ENCODE peak calls at places on chromosome 20, in nine cellular contexts. G is T-helper 2 cell; D is smooth muscle cell of the brain vasculature; C is amniotic stem cell; P is A549; X is activated CD4-positive, alpha-beta T cell treated with anti-CD3 and anti-CD28 coated beads, Interleukin-2, amount 50 U/mL, for 4 hours; H is fibroblast of pulmonary artery; Z is effector CD8-positive, alpha-beta T cell; U is fibroblast of lung. W is an unnamed sample.

GRCh38 chr20:45395114-45395415 is 13.0 kb upstream of the DBNDD2 start:
- DNase-seq in H (no peak), P (no peak), C (no peak), X (no peak), D (no peak), U (no peak), Z (no peak), G (no peak), W (no peak)

GRCh38 chr20:24987873-24988835 is 4.4 kb downstream of the APMAP start:
- DNase-seq in H (no peak), G (no peak), U (no peak), P (no peak), X (no peak), D (no peak), C (no peak), Z (no peak), W (no peak)

GRCh38 chr20:57380081-57380750 is 11.0 kb upstream of the RBM38 start:
- DNase-seq in C (no peak), P (no peak), U (no peak), D (no peak), H (no peak), G (no peak), Z (no peak), X (no peak), W (no peak)

GRCh38 chr20:19964289-19965263 is 52.6 kb upstream of the NAA20 start:
- DNase-seq in P (peak; percentile 78), G (no peak), Z (no peak), U (peak; percentile 86), D (no peak), C (peak; percentile 58), X (no peak), H (peak; percentile 92), W (no peak)

GRCh38 chr20:8807480-8808179 is 261.3 kb upstream of the PLCB4 start:
- DNase-seq in D (no peak), X (no peak), U (no peak), Z (no peak), P (no peak), C (no peak), H (no peak), G (no peak), W (no peak)

GRCh38 chr20:45892828-45893500 is 1.8 kb downstream of the CTSA start:
- DNase-seq in X (no peak), U (no peak), Z (no peak), P (no peak), C (no peak), D (no peak), H (no peak), G (no peak), W (no peak)

GRCh38 chr20:53652859-53653520 is 59.4 kb upstream of the ZNF217 start:
- DNase-seq in U (no peak), G (no peak), Z (no peak), D (no peak), C (no peak), X (no peak), H (no peak), P (no peak), W (no peak)

GRCh38 chr20:53676987-53677386 is 83.3 kb upstream of the ZNF217 start:
- DNase-seq in Z (no peak), D (no peak), C (no peak), P (no peak), X (no peak), G (no peak), U (no peak), H (no peak), W (no peak)

GRCh38 chr20:52313335-52313963 is 121.9 kb upstream of the ZFP64 start:
- DNase-seq in U (peak; percentile 48), G (no peak), Z (no peak), D (no peak), X (no peak), P (peak; percentile 23), C (no peak), H (peak; percentile 60), W (no peak)

GRCh38 chr20:45049904-45050471 is 50.9 kb downstream of the KCNS1 start:
- DNase-seq in H (no peak), U (no peak), Z (no peak), G (no peak), C (no peak), X (no peak), P (no peak), D (no peak), W (no peak)

GRCh38 chr20:51419646-51420045 is 122.9 kb downstream of the NFATC2 start:
- DNase-seq in U (no peak), H (no peak), X (no peak), G (no peak), D (no peak), C (no peak), Z (no peak), P (no peak), W (no peak)

GRCh38 chr20:29299811-29300578 is 1957.5 kb upstream of the DEFB115 start:
- DNase-seq in U (no peak), D (no peak), P (no peak), X (no peak), H (no peak), Z (no peak), C (no peak), G (no peak), W (no peak)

GRCh38 chr20:6588296-6588695 is 179.2 kb upstream of the BMP2 start:
- DNase-seq in C (no peak), P (no peak), U (peak; percentile 62), D (no peak), Z (no peak), X (no peak), G (no peak), H (peak; percentile 41), W (no peak)

GRCh38 chr20:542777-543368 is 717 bp downstream of the CSNK2A1 start:
- DNase-seq in G (no peak), D (no peak), U (no peak), P (peak; percentile 63), X (peak; percentile 4), C (no peak), Z (peak; percentile 5), H (no peak), W (no peak)

GRCh38 chr20:48283470-48284110 is 498.3 kb upstream of the SULF2 start:
- DNase-seq in H (peak; percentile 97), D (peak; percentile 87), P (no peak), Z (no peak), G (no peak), U (peak; percentile 99), X (no peak), C (peak; percentile 31), W (no peak)

GRCh38 chr20:6395695-6396094 is 272.9 kb upstream of the FERMT1 start:
- DNase-seq in U (peak; percentile 9), X (no peak), C (no peak), D (peak; percentile 29), Z (no peak), G (no peak), H (peak; percentile 28), P (no peak), W (no peak)

GRCh38 chr20:57872816-57873409 is 163.1 kb upstream of the PMEPA1 start:
- DNase-seq in X (no peak), G (no peak), H (no peak), U (no peak), C (no peak), D (no peak), P (no peak), Z (no peak), W (no peak)

GRCh38 chr20:5535211-5535756 is 214.9 kb upstream of the SHLD1 start:
- DNase-seq in G (no peak), U (peak; percentile 75), D (no peak), H (peak; percentile 98), C (no peak), X (no peak), P (no peak), Z (no peak), W (no peak)

GRCh38 chr20:36270744-36271638 is 34.7 kb downstream of the AAR2 start:
- DNase-seq in C (no peak), Z (no peak), H (no peak), U (no peak), P (no peak), D (no peak), G (no peak), X (no peak), W (no peak)

GRCh38 chr20:36118372-36118771 is 36.2 kb upstream of the EPB41L1 start:
- DNase-seq in Z (no peak), X (no peak), D (no peak), U (no peak), C (no peak), P (no peak), H (no peak), G (no peak), W (no peak)

GRCh38 chr20:24657211-24657610 is 187.8 kb downstream of the SYNDIG1 start:
- DNase-seq in D (peak; percentile 59), C (no peak), X (no peak), G (no peak), U (peak; percentile 65), H (peak; percentile 22), Z (no peak), P (peak; percentile 38), W (no peak)

GRCh38 chr20:10309326-10309725 is 90.7 kb downstream of the SNAP25 start:
- DNase-seq in Z (no peak), D (peak; percentile 55), G (no peak), P (peak; percentile 46), C (peak; percentile 60), H (peak; percentile 88), U (peak; percentile 99), X (no peak), W (no peak)

GRCh38 chr20:49418832-49419231 is 63.6 kb downstream of the KCNB1 start:
- DNase-seq in X (no peak), P (no peak), H (no peak), G (no peak), U (no peak), D (no peak), Z (no peak), C (no peak), W (no peak)

GRCh38 chr20:35085477-35086225 is 7.0 kb downstream of the TRPC4AP start:
- DNase-seq in H (no peak), C (no peak), G (no peak), U (no peak), X (no peak), P (no peak), D (no peak), Z (no peak), W (no peak)

GRCh38 chr20:48157970-48158369 is 372.7 kb upstream of the SULF2 start:
- DNase-seq in U (peak; percentile 62), D (no peak), P (no peak), X (no peak), Z (no peak), C (no peak), H (peak; percentile 26), G (no peak), W (no peak)

GRCh38 chr20:49385471-49385870 is 97.0 kb downstream of the KCNB1 start:
- DNase-seq in U (peak; percentile 17), G (no peak), D (no peak), C (no peak), X (no peak), P (no peak), H (peak; percentile 43), Z (no peak), W (no peak)

GRCh38 chr20:17617868-17618672 is 48.2 kb downstream of the DSTN start:
- DNase-seq in P (no peak), X (no peak), D (no peak), U (no peak), C (no peak), G (no peak), H (no peak), Z (no peak), W (no peak)

GRCh38 chr20:63903796-63904570 is 9.1 kb downstream of the DNAJC5 start:
- DNase-seq in U (peak; percentile 17), Z (no peak), C (no peak), D (no peak), G (no peak), P (no peak), H (no peak), X (no peak), W (no peak)

GRCh38 chr20:873875-874607 is 40.5 kb downstream of the FAM110A start:
- DNase-seq in D (no peak), G (no peak), H (no peak), C (no peak), Z (no peak), P (no peak), X (no peak), U (no peak), W (no peak)

GRCh38 chr20:47970282-47970903 is 185.1 kb upstream of the SULF2 start:
- DNase-seq in P (no peak), C (no peak), X (no peak), D (no peak), H (no peak), Z (no peak), G (no peak), U (peak; percentile 19), W (no peak)

GRCh38 chr20:62269871-62270270 is 31.6 kb downstream of the OSBPL2 start:
- DNase-seq in C (no peak), G (no peak), Z (no peak), H (no peak), D (no peak), P (no peak), U (no peak), X (no peak), W (no peak)

W was measured in central memory CD4-positive, alpha-beta T cell.